ENCODE peak calls at places on chromosome 20, in four cellular contexts. K is activated CD4-positive, alpha-beta T cell treated with anti-CD3 and anti-CD28 coated beads for 4 hours; E is anterior cingulate cortex; L is GM04504. I is an unnamed sample.

GRCh38 chr20:47400685-47401084 is 44.2 kb upstream of the ZMYND8 start:
- DNase-seq in K (no peak), E (no peak), L (no peak), I (no peak)

GRCh38 chr20:62698231-62698630 is 10.4 kb upstream of the NTSR1 start:
- DNase-seq in K (no peak), E (no peak), L (no peak), I (no peak)

GRCh38 chr20:61980647-61981583 is 84.8 kb downstream of the TAF4 start:
- DNase-seq in K (no peak), E (no peak), L (peak), I (no peak)

GRCh38 chr20:16542477-16542876 is 30.8 kb downstream of the KIF16B start:
- DNase-seq in K (no peak), E (no peak), L (no peak), I (no peak)

GRCh38 chr20:58084966-58085365 is 143.5 kb downstream of the ANKRD60 start:
- DNase-seq in K (no peak), E (no peak), L (no peak), I (no peak)

GRCh38 chr20:16066571-16066970 is 506.7 kb downstream of the KIF16B start:
- DNase-seq in K (no peak), E (no peak), L (no peak), I (no peak)

GRCh38 chr20:36792422-36792821 is 18.9 kb upstream of the DSN1 start:
- DNase-seq in K (no peak), E (no peak), L (no peak), I (no peak)

GRCh38 chr20:1702855-1703254 is 45.3 kb upstream of the SIRPG start:
- DNase-seq in K (no peak), E (no peak), L (no peak), I (no peak)

I was measured in thoracic aorta.